ENCODE peak calls at places on chromosomes 5 and 9, in four cellular contexts. One of them, this sample, is unnamed.

GRCh38 chr5:135493406-135494180 is 41.4 kb upstream of the TIFAB start:
- DNase-seq in GM10248: no peak
- DNase-seq in pancreas: no peak
- DNase-seq in cardiac fibroblast: peak
- DNase-seq in this sample: peak

GRCh38 chr5:80967500-80968181 is 7.5 kb downstream of the RASGRF2 start:
- DNase-seq in GM10248: no peak
- DNase-seq in pancreas: no peak
- DNase-seq in cardiac fibroblast: peak
- DNase-seq in this sample: peak

GRCh38 chr9:120894404-120895226 is 17.6 kb upstream of the PHF19 start:
- DNase-seq in GM10248: no peak
- DNase-seq in pancreas: no peak
- DNase-seq in cardiac fibroblast: peak
- DNase-seq in this sample: no peak

GRCh38 chr9:131274674-131275331 is 1.5 kb downstream of the FAM78A start:
- DNase-seq in GM10248: no peak
- DNase-seq in pancreas: no peak
- DNase-seq in cardiac fibroblast: no peak
- DNase-seq in this sample: no peak

GRCh38 chr9:108535526-108535925 is 320.3 kb downstream of the ACTL7B start:
- DNase-seq in GM10248: no peak
- DNase-seq in pancreas: no peak
- DNase-seq in cardiac fibroblast: no peak
- DNase-seq in this sample: no peak

GRCh38 chr9:133880851-133881634 is 111.1 kb downstream of the VAV2 start:
- DNase-seq in GM10248: no peak
- DNase-seq in pancreas: no peak
- DNase-seq in cardiac fibroblast: peak
- DNase-seq in this sample: no peak

GRCh38 chr9:104009853-104010252 is 84.3 kb upstream of the SMC2 start:
- DNase-seq in GM10248: no peak
- DNase-seq in pancreas: no peak
- DNase-seq in cardiac fibroblast: peak
- DNase-seq in this sample: no peak

GRCh38 chr9:136605966-136606365 is 56.8 kb upstream of the EGFL7 start:
- DNase-seq in GM10248: no peak
- DNase-seq in pancreas: no peak
- DNase-seq in cardiac fibroblast: no peak
- DNase-seq in this sample: no peak

GRCh38 chr5:143011621-143012020 is 241.4 kb downstream of the ARHGAP26 start:
- DNase-seq in GM10248: no peak
- DNase-seq in pancreas: no peak
- DNase-seq in cardiac fibroblast: peak
- DNase-seq in this sample: no peak

GRCh38 chr9:107613314-107613713 is 123.7 kb upstream of the KLF4 start:
- DNase-seq in GM10248: no peak
- DNase-seq in pancreas: no peak
- DNase-seq in cardiac fibroblast: no peak
- DNase-seq in this sample: no peak

GRCh38 chr9:135450956-135451355 is 28.6 kb upstream of the PPP1R26 start:
- DNase-seq in GM10248: no peak
- DNase-seq in pancreas: no peak
- DNase-seq in cardiac fibroblast: no peak
- DNase-seq in this sample: no peak

GRCh38 chr5:115455241-115455640 is 89.3 kb downstream of the FEM1C start:
- DNase-seq in GM10248: no peak
- DNase-seq in pancreas: no peak
- DNase-seq in cardiac fibroblast: peak
- DNase-seq in this sample: peak

GRCh38 chr5:92909545-92909962 is 671.5 kb downstream of the NR2F1-AS1 start:
- DNase-seq in GM10248: no peak
- DNase-seq in pancreas: no peak
- DNase-seq in cardiac fibroblast: peak
- DNase-seq in this sample: no peak

GRCh38 chr5:16964821-16965220 is 28.7 kb upstream of the MYO10 start:
- DNase-seq in GM10248: no peak
- DNase-seq in pancreas: no peak
- DNase-seq in cardiac fibroblast: no peak
- DNase-seq in this sample: no peak

GRCh38 chr5:71653119-71653518 is 66.0 kb upstream of the CARTPT start:
- DNase-seq in GM10248: no peak
- DNase-seq in pancreas: no peak
- DNase-seq in cardiac fibroblast: peak
- DNase-seq in this sample: no peak

GRCh38 chr9:19493174-19493811 is 84.5 kb downstream of the ACER2 start:
- DNase-seq in GM10248: peak
- DNase-seq in pancreas: no peak
- DNase-seq in cardiac fibroblast: peak
- DNase-seq in this sample: peak

GRCh38 chr5:178469975-178470692 is 120.1 kb downstream of the COL23A1 start:
- DNase-seq in GM10248: no peak
- DNase-seq in pancreas: no peak
- DNase-seq in cardiac fibroblast: no peak
- DNase-seq in this sample: no peak

GRCh38 chr9:90998573-90998972 is 197.0 kb downstream of the SYK start:
- DNase-seq in GM10248: no peak
- DNase-seq in pancreas: no peak
- DNase-seq in cardiac fibroblast: no peak
- DNase-seq in this sample: no peak

GRCh38 chr5:162485666-162486292 is 418.2 kb downstream of the GABRG2 start:
- DNase-seq in GM10248: no peak
- DNase-seq in pancreas: no peak
- DNase-seq in cardiac fibroblast: no peak
- DNase-seq in this sample: no peak

GRCh38 chr9:15372385-15373200 is 50.1 kb upstream of the SNAPC3 start:
- DNase-seq in GM10248: no peak
- DNase-seq in pancreas: no peak
- DNase-seq in cardiac fibroblast: no peak
- DNase-seq in this sample: no peak

GRCh38 chr5:89289604-89290003 is 406.6 kb upstream of the MEF2C start:
- DNase-seq in GM10248: no peak
- DNase-seq in pancreas: no peak
- DNase-seq in cardiac fibroblast: no peak
- DNase-seq in this sample: peak

GRCh38 chr5:172541764-172542120 is 87.4 kb upstream of the SH3PXD2B start:
- DNase-seq in GM10248: no peak
- DNase-seq in pancreas: no peak
- DNase-seq in cardiac fibroblast: no peak
- DNase-seq in this sample: no peak

GRCh38 chr5:73484511-73484910 is 13.7 kb upstream of the BTF3 start:
- DNase-seq in GM10248: no peak
- DNase-seq in pancreas: no peak
- DNase-seq in cardiac fibroblast: no peak
- DNase-seq in this sample: no peak

GRCh38 chr9:128887049-128887448 is 5.1 kb downstream of the LRRC8A start:
- DNase-seq in GM10248: no peak
- DNase-seq in pancreas: no peak
- DNase-seq in cardiac fibroblast: no peak
- DNase-seq in this sample: no peak

GRCh38 chr9:109600142-109600541 is 102.0 kb upstream of the PTPN3 start:
- DNase-seq in GM10248: no peak
- DNase-seq in pancreas: peak
- DNase-seq in cardiac fibroblast: peak
- DNase-seq in this sample: peak

GRCh38 chr5:139473565-139473964 is 2.8 kb downstream of the SMIM33 start:
- DNase-seq in GM10248: no peak
- DNase-seq in pancreas: no peak
- DNase-seq in cardiac fibroblast: peak
- DNase-seq in this sample: no peak

GRCh38 chr9:109742759-109743388 is 37.1 kb upstream of the PALM2AKAP2 start:
- DNase-seq in GM10248: no peak
- DNase-seq in pancreas: no peak
- DNase-seq in cardiac fibroblast: peak
- DNase-seq in this sample: no peak

GRCh38 chr9:68629042-68629441 is 76.0 kb upstream of the PIP5K1B start:
- DNase-seq in GM10248: no peak
- DNase-seq in pancreas: no peak
- DNase-seq in cardiac fibroblast: no peak
- DNase-seq in this sample: no peak
- TF ChIP-seq CTCF in GM10248: no peak
- TF ChIP-seq CTCF in pancreas: no peak
- TF ChIP-seq CTCF in cardiac fibroblast: no peak
- TF ChIP-seq CTCF in this sample: no peak

GRCh38 chr5:156888520-156888919 is 38.4 kb downstream of the PPP1R2B start:
- DNase-seq in GM10248: no peak
- DNase-seq in pancreas: no peak
- DNase-seq in cardiac fibroblast: no peak
- DNase-seq in this sample: no peak

GRCh38 chr5:156893517-156893916 is 43.4 kb downstream of the PPP1R2B start:
- DNase-seq in GM10248: peak
- DNase-seq in pancreas: no peak
- DNase-seq in cardiac fibroblast: no peak
- DNase-seq in this sample: no peak

GRCh38 chr5:156892864-156893263 is 42.8 kb downstream of the PPP1R2B start:
- DNase-seq in GM10248: no peak
- DNase-seq in pancreas: no peak
- DNase-seq in cardiac fibroblast: no peak
- DNase-seq in this sample: no peak

GRCh38 chr5:156896545-156896944 is 46.5 kb downstream of the PPP1R2B start:
- DNase-seq in GM10248: no peak
- DNase-seq in pancreas: no peak
- DNase-seq in cardiac fibroblast: no peak
- DNase-seq in this sample: no peak

GRCh38 chr5:156892223-156892622 is 42.1 kb downstream of the PPP1R2B start:
- DNase-seq in GM10248: no peak
- DNase-seq in pancreas: no peak
- DNase-seq in cardiac fibroblast: no peak
- DNase-seq in this sample: no peak
- TF ChIP-seq CTCF in GM10248: peak
- TF ChIP-seq CTCF in pancreas: no peak
- TF ChIP-seq CTCF in cardiac fibroblast: no peak
- TF ChIP-seq CTCF in this sample: no peak

DNA sequence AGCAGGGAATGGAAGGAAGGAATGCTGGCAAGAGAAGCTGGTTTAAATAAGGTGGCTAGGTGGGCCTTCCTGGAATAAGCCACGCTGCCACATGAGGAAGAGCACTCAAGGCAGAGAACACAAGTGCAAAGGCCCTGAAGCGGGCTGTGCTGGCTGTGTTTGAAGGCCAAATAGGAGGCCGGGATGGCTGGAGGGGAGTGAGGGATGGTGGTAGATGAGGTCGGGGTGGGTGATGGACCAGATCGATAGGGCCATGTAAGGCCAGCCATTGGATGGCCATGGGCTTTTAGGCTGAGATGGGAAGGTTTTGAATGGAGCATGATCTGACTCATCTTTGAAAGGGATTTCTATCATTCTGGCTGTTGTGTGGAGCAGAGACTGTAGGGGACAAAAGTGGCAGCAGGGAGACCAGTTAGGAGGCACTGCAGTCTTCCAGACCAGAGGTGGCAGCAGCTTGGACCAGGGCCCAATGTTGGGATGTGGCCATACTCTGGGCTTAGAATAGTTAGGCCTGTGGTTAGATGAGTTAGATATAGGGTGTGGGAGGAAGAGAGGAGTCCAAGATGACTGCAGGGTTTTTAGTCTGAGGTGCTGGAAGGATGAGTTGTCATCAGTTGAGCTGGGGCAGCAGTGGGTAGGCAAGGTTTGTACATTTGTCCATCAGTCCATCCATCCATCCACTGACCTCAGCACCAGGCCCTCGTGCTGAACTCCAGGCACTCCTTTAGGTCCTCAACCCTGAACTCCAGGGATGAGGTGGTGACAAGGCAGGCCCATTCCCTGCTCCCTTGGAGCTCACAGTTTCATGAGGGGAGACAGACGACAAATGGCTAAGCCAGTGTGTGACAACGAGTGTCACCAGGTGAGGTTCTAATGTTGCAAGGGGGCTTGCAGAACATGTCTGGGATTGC is 30.3 kb downstream of the NDST1 start:
- DNase-seq in GM10248: no peak
- DNase-seq in pancreas: no peak
- DNase-seq in cardiac fibroblast: peak
- DNase-seq in this sample: peak
- TF ChIP-seq CTCF in GM10248: no peak
- TF ChIP-seq CTCF in pancreas: no peak
- TF ChIP-seq CTCF in cardiac fibroblast: no peak
- TF ChIP-seq CTCF in this sample: peak

DNA sequence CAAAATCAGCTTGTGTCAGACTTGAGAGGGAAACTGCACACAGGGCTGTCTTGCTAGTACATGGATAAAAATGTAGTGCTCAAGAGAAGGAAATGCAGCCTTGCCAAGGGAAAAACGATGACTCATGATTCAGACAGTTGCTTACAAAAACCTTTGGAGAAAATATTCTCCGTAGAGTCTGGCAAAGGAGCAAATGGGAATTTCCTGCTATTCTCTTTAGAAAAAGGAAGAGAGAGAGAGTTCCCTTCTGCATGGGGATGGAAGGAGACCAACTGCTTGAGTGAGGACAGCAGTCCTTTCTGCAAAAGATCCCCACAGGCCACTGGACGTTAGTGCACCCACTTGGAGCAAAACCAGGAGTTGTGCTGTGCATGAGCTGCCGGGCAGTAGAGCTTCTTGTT is 7.6 kb downstream of the IFNB1 start:
- DNase-seq in GM10248: no peak
- DNase-seq in pancreas: peak
- DNase-seq in cardiac fibroblast: peak
- DNase-seq in this sample: peak
- TF ChIP-seq CTCF in GM10248: no peak
- TF ChIP-seq CTCF in pancreas: no peak
- TF ChIP-seq CTCF in cardiac fibroblast: peak
- TF ChIP-seq CTCF in this sample: peak